ENCODE peak calls at places on chromosomes 11 and 22, in ten cellular contexts. O, D, Y, W, I, H, L, G, Z and C are unnamed samples.

GRCh38 chr22:27602390-27602789 is 199.2 kb downstream of the MN1 start:
- DNase-seq in O (no peak), D (no peak), Y (no peak), W (peak; percentile 25), I (no peak), H (no peak), L (no peak), G (no peak), Z (no peak), C (peak; percentile 22)

GRCh38 chr11:44747339-44747738 is 20.6 kb downstream of the TSPAN18 start:
- DNase-seq in O (no peak), D (no peak), Y (no peak), W (no peak), I (no peak), H (no peak), L (peak; percentile 21), G (no peak), Z (no peak), C (no peak)

GRCh38 chr11:1907955-1908354 is 11.5 kb upstream of the TNNT3 start:
- DNase-seq in O (no peak), D (no peak), Y (no peak), W (no peak), I (no peak), H (no peak), L (no peak), G (no peak), Z (peak; percentile 45), C (no peak)

GRCh38 chr11:12698049-12698448 is 23.8 kb downstream of the TEAD1 start:
- DNase-seq in O (no peak), D (no peak), Y (no peak), W (no peak), I (no peak), H (no peak), L (no peak), G (no peak), Z (no peak), C (no peak)

GRCh38 chr22:19708323-19709011 is 5.8 kb upstream of the SEPTIN5 start:
- DNase-seq in O (no peak), D (peak; percentile 61), Y (no peak), W (peak; percentile 75), I (no peak), H (no peak), L (no peak), G (no peak), Z (no peak), C (no peak)

GRCh38 chr22:17084554-17085276 is at the start of gene IL17RA:
- DNase-seq in O (peak; percentile 66), D (peak; percentile 94), Y (peak; percentile 92), W (peak; percentile 99), I (peak; percentile 94), H (peak; percentile 96), L (peak; percentile 84), G (peak; percentile 96), Z (peak; percentile 91), C (peak; percentile 82)

GRCh38 chr11:33692013-33692504 is 8.6 kb downstream of the C11orf91 start:
- DNase-seq in O (peak; percentile 81), D (peak; percentile 89), Y (peak; percentile 66), W (no peak), I (peak; percentile 71), H (no peak), L (peak; percentile 98), G (peak; percentile 59), Z (peak; percentile 58), C (no peak)

GRCh38 chr11:63920126-63920869 is 3.3 kb upstream of the RCOR2 start:
- DNase-seq in O (no peak), D (peak; percentile 80), Y (peak; percentile 89), W (no peak), I (peak; percentile 87), H (no peak), L (no peak), G (peak; percentile 89), Z (peak; percentile 71), C (no peak)

GRCh38 chr22:43151251-43152000 is at the start of gene TSPO:
- DNase-seq in O (no peak), D (peak; percentile 90), Y (peak; percentile 80), W (peak; percentile 95), I (peak; percentile 86), H (peak; percentile 53), L (peak; percentile 19), G (peak; percentile 84), Z (peak; percentile 79), C (peak; percentile 54)

GRCh38 chr22:43153916-43154315 is 2.6 kb downstream of the TSPO start:
- DNase-seq in O (no peak), D (no peak), Y (no peak), W (no peak), I (no peak), H (peak; percentile 62), L (no peak), G (no peak), Z (no peak), C (no peak)

GRCh38 chr22:43152001-43152354 is 619 bp downstream of the TSPO start:
- DNase-seq in O (no peak), D (no peak), Y (no peak), W (no peak), I (no peak), H (no peak), L (no peak), G (no peak), Z (no peak), C (no peak)

GRCh38 chr22:43150731-43151206 is 590 bp upstream of the TSPO start:
- DNase-seq in O (no peak), D (no peak), Y (no peak), W (peak; percentile 81), I (no peak), H (no peak), L (no peak), G (no peak), Z (no peak), C (no peak)

DNA sequence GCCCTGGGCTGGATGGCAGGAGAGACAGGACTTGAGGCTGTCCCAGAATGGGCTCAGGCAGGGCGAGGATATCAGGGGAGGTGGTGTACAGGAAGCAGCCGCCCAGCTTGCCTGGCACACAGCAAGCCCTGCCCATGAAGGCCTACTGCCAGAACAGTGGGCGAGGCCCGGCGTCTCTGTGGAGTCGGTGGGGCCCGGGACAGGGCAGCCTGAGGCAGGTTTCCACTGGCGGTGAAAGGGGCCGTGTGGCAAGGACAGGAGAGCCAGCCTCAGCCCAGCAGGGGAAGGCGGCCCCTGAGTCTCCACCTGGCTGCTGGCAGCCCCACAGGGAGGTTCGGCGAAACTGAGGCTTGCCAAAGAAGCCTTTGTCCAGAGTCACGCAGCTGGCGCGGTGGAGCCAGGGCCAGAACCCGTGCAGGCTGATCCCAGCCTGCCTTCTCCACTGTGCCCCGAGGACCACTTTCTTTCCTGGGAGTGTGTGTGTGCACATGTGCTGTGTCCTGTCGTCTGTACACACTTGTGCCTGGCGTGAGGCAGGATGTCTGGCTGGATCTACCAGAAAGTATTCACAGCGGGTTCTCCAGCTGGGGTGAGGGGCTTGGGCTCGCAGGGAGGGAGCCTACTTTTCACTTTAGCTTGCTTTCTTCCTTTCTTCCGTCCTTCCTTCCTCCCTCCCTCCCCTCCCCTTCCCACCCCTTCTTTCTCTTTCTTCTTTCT is 1.2 kb downstream of the TSPO start:
- DNase-seq in O (no peak), D (peak; percentile 88), Y (peak; percentile 79), W (peak; percentile 96), I (peak; percentile 93), H (peak; percentile 58), L (peak; percentile 22), G (peak; percentile 88), Z (peak; percentile 60), C (peak; percentile 65)
- TF ChIP-seq POLR2A in O (no peak), D (no peak), Y (no peak), W (no peak), I (peak; percentile 43), H (no peak), L (no peak), G (peak; percentile 69), Z (no peak), C (peak; percentile 40)

GRCh38 chr11:14499178-14499559 is 442 bp downstream of the COPB1 start:
- DNase-seq in O (no peak), D (peak; percentile 73), Y (peak; percentile 36), W (peak; percentile 90), I (peak; percentile 42), H (peak; percentile 55), L (peak; percentile 10), G (peak; percentile 53), Z (no peak), C (no peak)

GRCh38 chr11:14503023-14503422 is 3.4 kb upstream of the COPB1 start:
- DNase-seq in O (no peak), D (no peak), Y (no peak), W (no peak), I (no peak), H (no peak), L (peak; percentile 18), G (no peak), Z (no peak), C (no peak)

GRCh38 chr11:14500181-14500651 is 605 bp upstream of the COPB1 start:
- DNase-seq in O (no peak), D (no peak), Y (peak; percentile 33), W (peak; percentile 82), I (peak; percentile 58), H (peak; percentile 70), L (peak; percentile 68), G (peak; percentile 68), Z (no peak), C (peak; percentile 15)

GRCh38 chr11:14502039-14502438 is 2.4 kb upstream of the COPB1 start:
- DNase-seq in O (no peak), D (no peak), Y (no peak), W (no peak), I (no peak), H (no peak), L (no peak), G (no peak), Z (no peak), C (no peak)

DNA sequence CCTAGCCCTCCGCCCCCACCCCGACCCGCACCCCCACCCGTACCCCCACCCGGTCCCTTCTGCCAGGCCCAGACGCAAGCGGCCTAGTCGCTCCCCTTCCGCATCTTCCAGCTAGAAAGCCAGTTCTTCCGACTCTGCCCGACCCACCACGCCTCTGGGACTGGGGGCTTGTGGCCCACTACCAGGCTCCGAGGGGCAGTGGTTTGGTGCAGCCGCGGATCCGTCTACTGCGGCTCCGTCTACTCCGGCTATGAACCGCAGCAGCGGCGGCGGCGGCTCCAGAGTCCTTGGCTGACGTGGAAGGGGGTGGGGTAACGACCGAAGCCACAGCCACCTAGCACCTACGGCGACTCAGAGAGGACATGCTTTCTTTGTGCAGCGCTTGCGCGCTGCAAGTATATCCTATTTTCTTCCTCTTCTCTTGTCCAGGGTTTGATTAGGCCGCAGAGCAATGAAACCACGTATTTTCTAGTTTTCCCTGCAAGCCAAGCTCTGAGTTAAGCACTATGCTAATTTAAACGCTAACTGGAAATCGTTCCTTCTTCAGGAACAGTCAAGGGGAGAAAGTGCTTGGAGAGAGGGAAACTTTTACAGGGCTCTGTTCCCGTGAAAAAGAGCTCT is at the start of gene COPB1:
- DNase-seq in O (peak; percentile 88), D (peak; percentile 95), Y (peak; percentile 95), W (peak; percentile 98), I (peak; percentile 94), H (peak; percentile 95), L (peak; percentile 95), G (peak; percentile 95), Z (peak; percentile 86), C (peak; percentile 63)
- TF ChIP-seq POLR2A in O (peak; percentile 82), D (peak; percentile 88), Y (peak; percentile 84), W (peak; percentile 80), I (peak; percentile 90), H (peak; percentile 84), L (peak; percentile 96), G (peak; percentile 96), Z (peak; percentile 48), C (peak; percentile 96)

GRCh38 chr11:78139422-78140391 is at the start of gene ALG8:
- DNase-seq in O (peak; percentile 85), D (peak; percentile 97), Y (peak; percentile 95), W (peak; percentile 99), I (peak; percentile 97), H (peak; percentile 99), L (peak; percentile 94), G (peak; percentile 97), Z (peak; percentile 97), C (peak; percentile 99)
- TF ChIP-seq POLR2A in O (peak; percentile 83), D (peak; percentile 8), Y (peak; percentile 59), W (no peak), I (peak; percentile 33), H (peak; percentile 93), L (peak; percentile 84), G (peak; percentile 71), Z (no peak), C (peak; percentile 89)

GRCh38 chr22:36424901-36425579 is 37.3 kb upstream of the MYH9 start:
- DNase-seq in O (no peak), D (no peak), Y (no peak), W (no peak), I (no peak), H (peak; percentile 72), L (no peak), G (no peak), Z (no peak), C (no peak)
- TF ChIP-seq POLR2A in O (no peak), D (no peak), Y (no peak), W (no peak), I (no peak), H (no peak), L (no peak), G (no peak), Z (no peak), C (no peak)